ENCODE peak calls at places on chromosomes 4 and X, in seven cellular contexts. C, F, A, L, S, E and Z are unnamed samples. For H3K36me3, the result is how much of the 10 kb centered on the place peaks cover.

GRCh38 chrX:28498658-28499057 is 88.6 kb upstream of the IL1RAPL1 start:
- DNase-seq in C (no peak), F (peak), A (peak), L (no peak), S (peak), E (no peak), Z (no peak)

GRCh38 chr4:142824368-142824767 is 21.7 kb downstream of the INPP4B start:
- DNase-seq in C (no peak), F (no peak), A (no peak), L (no peak), S (no peak), E (no peak), Z (no peak)

GRCh38 chr4:132955146-132955545 is 193.9 kb upstream of the PCDH10 start:
- DNase-seq in C (no peak), F (no peak), A (no peak), L (no peak), S (no peak), E (no peak), Z (no peak)

GRCh38 chr4:117986331-117986730 is 48.0 kb upstream of the NDST3 start:
- DNase-seq in C (no peak), F (no peak), A (no peak), L (no peak), S (no peak), E (no peak), Z (no peak)

GRCh38 chr4:132683957-132684356 is 465.1 kb upstream of the PCDH10 start:
- DNase-seq in C (no peak), F (no peak), A (peak), L (no peak), S (no peak), E (no peak), Z (no peak)

GRCh38 chr4:36006226-36006625 is 238.1 kb downstream of the ARAP2 start:
- DNase-seq in C (no peak), F (no peak), A (no peak), L (no peak), S (peak), E (no peak), Z (no peak)

GRCh38 chr4:188218392-188218791 is 79.2 kb downstream of the TRIML1 start:
- DNase-seq in C (no peak), F (no peak), A (peak), L (no peak), S (no peak), E (no peak), Z (no peak)

GRCh38 chrX:149827254-149827653 is 45.5 kb downstream of the MAGEA9 start:
- DNase-seq in C (no peak), F (no peak), A (no peak), L (no peak), S (no peak), E (no peak), Z (no peak)

GRCh38 chr4:44638091-44638490 is 13.3 kb downstream of the YIPF7 start:
- DNase-seq in C (no peak), F (no peak), A (no peak), L (no peak), S (no peak), E (no peak), Z (no peak)

GRCh38 chr4:39526810-39527295 is 386 bp downstream of the UGDH start:
- DNase-seq in C (no peak), F (no peak), A (no peak), L (no peak), S (no peak), E (no peak), Z (no peak)

GRCh38 chr4:39326468-39326960 is 39.6 kb downstream of the RFC1 start:
- DNase-seq in C (no peak), F (no peak), A (no peak), L (no peak), S (no peak), E (no peak), Z (no peak)

GRCh38 chrX:123629502-123629901 is 103.3 kb downstream of the THOC2 start:
- DNase-seq in C (no peak), F (no peak), A (no peak), L (no peak), S (no peak), E (no peak), Z (no peak)

GRCh38 chr4:3047464-3048286 is 26.7 kb downstream of the HTT-AS start:
- DNase-seq in C (peak), F (peak), A (peak), L (peak), S (peak), E (peak), Z (peak)

GRCh38 chr4:41935652-41936021 is 408 bp downstream of the TMEM33 start:
- DNase-seq in C (peak), F (peak), A (no peak), L (no peak), S (peak), E (no peak), Z (no peak)

GRCh38 chr4:2341261-2341841 is 77.1 kb downstream of the ZFYVE28 start:
- DNase-seq in C (no peak), F (no peak), A (no peak), L (peak), S (no peak), E (no peak), Z (peak)

GRCh38 chrX:20913760-20914159 is 460.5 kb upstream of the CNKSR2 start:
- DNase-seq in C (no peak), F (no peak), A (peak), L (no peak), S (no peak), E (no peak), Z (no peak)

GRCh38 chr4:110787109-110787508 is 164.2 kb upstream of the PITX2 start:
- DNase-seq in C (no peak), F (no peak), A (no peak), L (no peak), S (no peak), E (no peak), Z (no peak)

GRCh38 chr4:20251796-20252655 is at the start of gene SLIT2:
- DNase-seq in C (peak), F (peak), A (peak), L (peak), S (peak), E (peak), Z (peak)

GRCh38 chrX:136130931-136131843 is 16.1 kb upstream of the FHL1 start:
- DNase-seq in C (no peak), F (peak), A (no peak), L (no peak), S (peak), E (no peak), Z (no peak)

GRCh38 chrX:781216-782211 is 150.9 kb downstream of the SHOX start:
- DNase-seq in C (no peak), F (no peak), A (no peak), L (peak), S (no peak), E (no peak), Z (no peak)

GRCh38 chr4:8303485-8304281 is 34.1 kb downstream of the HTRA3 start:
- DNase-seq in C (no peak), F (peak), A (peak), L (peak), S (peak), E (peak), Z (no peak)

GRCh38 chr4:73867783-73868182 is 1.4 kb upstream of the CXCL1 start:
- DNase-seq in C (peak), F (peak), A (peak), L (no peak), S (peak), E (no peak), Z (peak)

GRCh38 chrX:25442501-25442900 is 426.7 kb upstream of the ARX start:
- DNase-seq in C (no peak), F (no peak), A (peak), L (no peak), S (no peak), E (no peak), Z (no peak)

GRCh38 chr4:153934689-153935017 is 145.8 kb upstream of the SFRP2 start:
- DNase-seq in C (no peak), F (no peak), A (no peak), L (no peak), S (peak), E (no peak), Z (no peak)

GRCh38 chrX:47184486-47184885 is 9.1 kb upstream of the UBA1 start:
- DNase-seq in C (no peak), F (no peak), A (no peak), L (peak), S (no peak), E (no peak), Z (no peak)

GRCh38 chrX:44705817-44706551 is 137.8 kb upstream of the DUSP21 start:
- DNase-seq in C (peak), F (no peak), A (no peak), L (no peak), S (no peak), E (no peak), Z (no peak)

GRCh38 chrX:47358387-47359065 is 11.9 kb upstream of the ZNF157 start:
- DNase-seq in C (no peak), F (no peak), A (no peak), L (no peak), S (no peak), E (no peak), Z (no peak)

GRCh38 chrX:2559124-2559523 is 58.3 kb upstream of the DHRSX start:
- DNase-seq in C (no peak), F (no peak), A (no peak), L (no peak), S (no peak), E (no peak), Z (no peak)

GRCh38 chr4:140711910-140712309 is 44.3 kb downstream of the TBC1D9 start:
- DNase-seq in C (no peak), F (no peak), A (no peak), L (no peak), S (peak), E (no peak), Z (no peak)

GRCh38 chr4:74874785-74875367 is 58.0 kb upstream of the PARM1 start:
- DNase-seq in C (peak), F (peak), A (peak), L (no peak), S (peak), E (no peak), Z (peak)

DNA sequence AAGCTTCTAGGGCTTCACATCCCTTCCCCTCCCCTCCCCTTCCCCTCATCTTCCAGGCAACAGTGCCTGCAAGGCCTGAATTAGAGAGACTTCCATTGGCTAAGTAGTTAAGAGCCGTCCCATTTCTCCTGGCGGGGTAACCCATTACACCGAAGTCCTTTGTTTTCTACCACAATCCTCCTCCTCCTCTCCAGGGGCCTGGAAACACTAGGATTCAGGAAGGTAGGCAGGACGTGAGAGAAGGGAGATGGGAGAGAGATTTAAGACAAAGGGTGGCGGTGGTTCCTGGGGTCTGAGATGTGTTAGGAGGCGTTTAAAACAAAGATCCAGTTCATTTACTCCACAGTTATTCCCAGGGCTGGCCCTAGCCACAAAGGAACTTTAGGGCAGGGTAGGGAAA is 28.0 kb downstream of the NYX start:
- DNase-seq in C (no peak), F (no peak), A (peak), L (no peak), S (no peak), E (no peak), Z (no peak)
- H3K27ac ChIP-seq in C (no peak), F (no peak), A (peak), L (no peak), S (no peak), E (no peak), Z (no peak)

GRCh38 chr4:95421869-95422268 is 126.9 kb downstream of the UNC5C start:
- DNase-seq in C (no peak), F (no peak), A (no peak), L (no peak), S (no peak), E (no peak), Z (no peak)
- H3K36me3 ChIP-seq in C (under half), F (under half), A (under half), L (under half), S (under half), E (under half), Z (under half)

DNA sequence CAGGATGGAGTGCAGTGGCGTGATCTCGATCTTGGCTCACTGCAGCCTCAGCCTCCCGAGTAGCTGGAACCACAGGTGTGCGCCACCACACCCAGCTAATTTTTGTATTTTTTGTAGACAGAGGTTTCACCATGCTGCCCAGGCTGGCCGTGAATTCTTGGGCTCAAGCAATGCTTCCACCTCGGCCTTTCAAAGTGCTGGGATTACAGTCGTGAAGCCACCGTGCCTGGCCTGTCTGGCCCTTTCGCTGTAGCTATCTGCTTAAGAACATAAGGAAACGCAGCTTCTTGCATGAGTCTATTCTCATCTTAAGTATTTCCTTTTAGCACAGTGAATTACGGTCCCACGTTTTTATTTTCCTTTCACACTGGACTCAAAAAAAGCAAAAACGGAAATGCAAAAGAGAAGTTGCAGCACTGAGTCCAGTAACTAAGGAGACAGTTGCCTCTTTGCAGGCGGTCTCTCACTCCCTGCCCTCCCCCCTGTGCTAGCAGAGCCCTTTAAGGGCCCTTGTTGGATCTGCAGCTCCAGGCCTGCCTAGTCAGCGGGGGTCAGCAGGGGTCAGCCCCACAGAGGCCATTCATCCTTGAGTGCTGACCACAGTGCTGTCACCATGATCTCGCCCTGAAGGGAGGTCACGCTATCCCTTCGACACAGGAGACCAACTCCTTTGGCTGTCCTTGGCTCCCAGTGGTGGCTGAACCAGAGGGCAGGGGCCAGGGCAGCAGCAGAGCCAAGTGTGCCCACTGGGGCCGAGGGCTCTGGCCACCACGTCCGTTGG is 21.8 kb upstream of the TBC1D14 start:
- DNase-seq in C (peak), F (no peak), A (no peak), L (peak), S (peak), E (peak), Z (no peak)
- H3K27ac ChIP-seq in C (no peak), F (no peak), A (no peak), L (peak), S (no peak), E (peak), Z (no peak)

DNA sequence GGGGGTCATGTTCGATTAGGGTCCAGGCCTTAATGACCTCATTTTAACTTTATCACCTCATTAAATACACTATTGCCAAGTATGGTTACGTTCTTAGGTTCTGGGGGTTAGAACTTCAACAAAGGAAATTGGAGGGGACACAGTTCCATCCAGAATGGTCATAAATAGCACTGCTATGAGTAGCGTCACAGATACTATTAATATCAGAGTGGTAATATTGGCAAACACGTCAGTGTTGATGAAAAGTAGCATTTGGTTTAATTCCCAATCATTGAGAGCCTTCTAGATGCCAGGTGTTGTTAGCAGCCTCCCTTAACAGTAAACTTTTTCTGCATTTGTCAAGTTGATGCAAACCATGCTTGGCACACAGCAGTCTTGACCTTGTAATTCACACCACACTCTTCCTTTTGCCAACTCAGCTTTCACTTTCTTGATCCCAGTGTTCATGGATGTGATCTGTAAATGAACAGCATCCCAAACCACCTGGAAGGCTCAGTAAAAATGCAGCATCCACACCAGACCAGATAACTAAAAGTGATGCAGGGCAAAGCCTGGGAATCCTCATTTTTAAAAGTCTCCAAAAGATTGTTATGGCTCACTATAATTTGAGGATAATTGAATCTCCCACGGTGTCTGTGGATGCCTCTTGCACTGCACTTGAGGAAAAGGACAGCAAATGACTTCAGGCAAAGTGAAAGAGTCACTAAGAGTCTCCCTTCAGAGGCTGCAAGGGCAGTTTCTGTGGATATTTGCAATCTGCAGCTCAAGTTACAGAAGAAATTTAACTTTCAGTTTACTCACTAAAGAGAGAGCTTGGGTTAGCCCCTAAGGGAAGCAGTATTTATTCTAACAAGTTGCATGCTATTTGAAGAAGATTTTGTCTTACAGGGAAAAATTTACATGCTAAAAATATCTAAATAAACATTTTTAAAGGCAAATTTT is 912.3 kb upstream of the TENM3 start:
- DNase-seq in C (no peak), F (no peak), A (no peak), L (no peak), S (no peak), E (no peak), Z (no peak)
- H3K36me3 ChIP-seq in C (under half), F (under half), A (under half), L (under half), S (under half), E (under half), Z (under half)

GRCh38 chr4:151325320-151326246 is at the start of gene SH3D19:
- DNase-seq in C (peak), F (peak), A (peak), L (peak), S (peak), E (peak), Z (peak)

GRCh38 chr4:151324124-151324448 is 1.3 kb downstream of the SH3D19 start:
- DNase-seq in C (no peak), F (no peak), A (no peak), L (no peak), S (peak), E (no peak), Z (no peak)

GRCh38 chr4:151322565-151322964 is 2.8 kb downstream of the SH3D19 start:
- DNase-seq in C (no peak), F (no peak), A (no peak), L (no peak), S (no peak), E (no peak), Z (no peak)

GRCh38 chr4:151321586-151321985 is 3.8 kb downstream of the SH3D19 start:
- DNase-seq in C (no peak), F (no peak), A (no peak), L (no peak), S (no peak), E (no peak), Z (no peak)

GRCh38 chr4:151324449-151325319 is 721 bp downstream of the SH3D19 start:
- DNase-seq in C (peak), F (peak), A (peak), L (no peak), S (peak), E (peak), Z (peak)
- H3K27ac ChIP-seq in C (peak), F (peak), A (peak), L (peak), S (peak), E (peak), Z (peak)

DNA sequence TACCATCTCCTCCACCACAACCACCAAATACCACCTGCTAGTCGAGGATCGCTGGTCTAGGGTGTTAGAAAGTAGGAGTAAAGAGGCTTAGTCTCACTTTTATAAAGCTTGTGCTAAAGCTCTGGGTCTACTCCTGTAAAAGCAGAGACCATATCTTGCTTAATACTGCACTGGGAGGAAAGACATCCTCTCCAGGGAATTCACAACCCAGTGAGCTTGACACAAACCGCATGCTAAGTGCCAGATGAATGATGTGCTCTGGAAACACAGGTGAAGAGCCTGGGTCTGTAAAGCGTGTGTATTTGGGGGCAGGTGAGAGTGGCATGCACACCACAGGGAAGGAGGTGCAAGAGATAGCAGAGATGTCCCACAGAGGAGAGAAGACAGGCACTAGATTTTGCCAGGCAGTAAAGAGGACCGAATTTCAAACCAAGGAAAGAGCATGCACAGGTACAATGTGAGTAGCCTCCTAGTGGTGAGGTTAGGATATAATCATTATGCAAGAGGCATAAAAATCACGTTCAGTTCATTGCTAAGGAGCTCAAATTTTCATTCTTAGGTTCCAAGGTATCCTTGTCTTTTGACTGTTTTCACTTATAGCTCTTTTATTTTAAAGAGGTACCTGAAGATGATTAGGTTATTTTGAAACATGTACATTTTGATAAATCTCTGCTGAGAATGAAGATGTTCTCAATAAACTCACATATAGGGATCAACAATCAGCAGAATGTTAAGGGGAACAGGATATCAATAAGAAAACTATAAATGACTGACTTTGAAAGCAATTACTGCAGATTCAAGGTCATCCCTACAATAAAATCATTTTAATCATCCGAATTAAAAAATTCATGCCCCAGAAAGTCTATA is 20.7 kb downstream of the TAPT1 start:
- DNase-seq in C (no peak), F (no peak), A (no peak), L (no peak), S (peak), E (no peak), Z (no peak)
- H3K36me3 ChIP-seq in C (under half), F (under half), A (under half), L (under half), S (under half), E (under half), Z (under half)